ENCODE peak calls at places on chromosome 7, in six cellular contexts. R is fibroblast of lung, Q is cardiac fibroblast, D is left ventricle myocardium inferior, U is H9, L is breast epithelium. Z is an unnamed sample.

GRCh38 chr7:119964640-119965542 is 308.1 kb upstream of the KCND2 start:
- DNase-seq in Q (peak; percentile 70), D (no peak), R (peak; percentile 69), L (no peak), U (no peak), Z (no peak)

GRCh38 chr7:157149317-157149716 is 10.6 kb downstream of the UBE3C start:
- DNase-seq in D (no peak), U (no peak), Q (no peak), L (no peak), R (no peak), Z (no peak)

GRCh38 chr7:142375710-142376313 is 118.0 kb upstream of the PRSS58 start:
- DNase-seq in R (no peak), L (no peak), D (no peak), Q (no peak), U (peak; percentile 89), Z (no peak)

GRCh38 chr7:43431020-43431595 is 151.8 kb upstream of the STK17A start:
- DNase-seq in L (no peak), U (no peak), Q (peak; percentile 5), R (peak; percentile 55), D (no peak), Z (no peak)

GRCh38 chr7:46220066-46220630 is 299.1 kb upstream of the IGFBP3 start:
- DNase-seq in U (no peak), D (no peak), Q (no peak), L (peak; percentile 53), R (peak; percentile 51), Z (no peak)

GRCh38 chr7:128831994-128832879 is 2.0 kb downstream of the FLNC start:
- DNase-seq in D (peak; percentile 71), U (peak; percentile 78), R (peak; percentile 64), Q (peak; percentile 52), L (no peak), Z (no peak)

GRCh38 chr7:49773082-49773938 is at the start of gene VWC2:
- DNase-seq in R (no peak), Q (no peak), D (peak; percentile 52), L (no peak), U (peak; percentile 46), Z (no peak)

GRCh38 chr7:18684899-18685298 is 189.3 kb downstream of the HDAC9 start:
- DNase-seq in R (peak; percentile 58), D (no peak), U (no peak), Q (no peak), L (no peak), Z (no peak)

GRCh38 chr7:27203378-27203953 is 3.6 kb upstream of the HOXA13 start:
- DNase-seq in D (no peak), Q (no peak), R (no peak), L (no peak), U (no peak), Z (no peak)

GRCh38 chr7:27202018-27202740 is 2.3 kb upstream of the HOXA13 start:
- DNase-seq in L (peak; percentile 9), R (no peak), D (no peak), Q (no peak), U (no peak), Z (no peak)

GRCh38 chr7:27201231-27202017 is 1.5 kb upstream of the HOXA13 start:
- DNase-seq in D (no peak), L (no peak), R (no peak), U (peak; percentile 29), Q (no peak), Z (no peak)

GRCh38 chr7:27203964-27204594 is 4.2 kb upstream of the HOXA13 start:
- DNase-seq in L (no peak), R (no peak), D (no peak), U (no peak), Q (no peak), Z (no peak)

GRCh38 chr7:27202741-27203134 is 2.8 kb upstream of the HOXA13 start:
- DNase-seq in R (no peak), L (no peak), Q (no peak), D (no peak), U (no peak), Z (no peak)
- TF ChIP-seq CTCF in R (no peak), L (no peak), Q (no peak), D (no peak), U (no peak), Z (no peak)

GRCh38 chr7:44965441-44965903 is 13.3 kb downstream of the MYO1G start:
- DNase-seq in D (no peak), U (peak; percentile 17), L (no peak), Q (no peak), R (no peak), Z (no peak)

GRCh38 chr7:44965937-44966730 is 12.7 kb downstream of the MYO1G start:
- DNase-seq in Q (no peak), D (no peak), R (no peak), L (no peak), U (peak; percentile 21), Z (no peak)

GRCh38 chr7:44964384-44964830 is 14.4 kb downstream of the MYO1G start:
- DNase-seq in R (no peak), Q (no peak), D (no peak), L (no peak), U (peak; percentile 56), Z (no peak)

GRCh38 chr7:44963526-44964290 is 15.1 kb downstream of the MYO1G start:
- DNase-seq in U (peak; percentile 27), L (no peak), Q (no peak), D (no peak), R (no peak), Z (no peak)

DNA sequence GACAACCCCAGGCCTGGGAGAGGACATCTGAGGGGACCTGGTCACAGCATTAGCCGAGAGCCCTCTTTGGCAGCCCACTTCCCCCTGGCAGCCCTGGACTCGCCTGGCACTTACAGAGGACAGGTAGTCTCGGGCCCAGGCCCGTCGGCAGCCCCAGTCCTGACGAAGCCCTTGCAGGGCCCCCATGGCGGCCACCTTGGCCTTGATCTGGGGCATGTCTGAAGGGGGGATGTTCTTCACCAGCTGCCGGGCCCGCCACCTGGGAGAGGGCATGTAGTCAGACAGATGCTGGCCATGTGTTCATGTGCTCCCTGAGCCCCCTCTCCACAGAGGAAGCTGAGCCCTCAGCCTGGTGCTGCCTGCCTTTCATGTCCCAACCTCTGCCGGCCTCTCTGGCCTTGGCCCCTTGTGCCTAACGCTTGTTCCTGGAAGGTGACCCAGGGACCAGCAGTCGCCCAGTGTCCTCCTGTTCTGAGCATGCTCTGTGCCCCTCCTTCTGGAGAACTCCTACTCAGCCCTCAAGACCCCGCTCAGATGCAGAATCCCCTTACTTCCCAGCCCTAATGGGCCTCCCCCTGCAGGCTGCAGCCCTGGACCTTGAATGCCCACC is 13.9 kb downstream of the MYO1G start:
- DNase-seq in D (no peak), U (no peak), Q (no peak), R (no peak), L (no peak), Z (no peak)
- TF ChIP-seq CTCF in D (no peak), U (no peak), Q (no peak), R (no peak), L (no peak), Z (no peak)

GRCh38 chr7:158407581-158408331 is 179.9 kb downstream of the PTPRN2 start:
- DNase-seq in Q (peak; percentile 52), D (no peak), U (no peak), R (peak; percentile 17), L (no peak), Z (no peak)
- TF ChIP-seq CTCF in Q (no peak), D (peak; percentile 62), U (peak; percentile 75), R (peak; percentile 6), L (no peak), Z (peak; percentile 41)

GRCh38 chr7:116862234-116863167 is at the start of gene CAPZA2:
- DNase-seq in L (peak; percentile 85), D (peak; percentile 94), Q (peak; percentile 94), R (peak; percentile 85), U (peak; percentile 91), Z (peak; percentile 99)
- TF ChIP-seq CTCF in L (no peak), D (peak; percentile 67), Q (no peak), R (peak; percentile 18), U (peak; percentile 30), Z (peak; percentile 31)

GRCh38 chr7:2152646-2153045 is 80.1 kb downstream of the MAD1L1 start:
- DNase-seq in R (no peak), L (no peak), D (no peak), U (no peak), Q (no peak), Z (no peak)

GRCh38 chr7:2151801-2152612 is 80.7 kb downstream of the MAD1L1 start:
- DNase-seq in D (no peak), Q (no peak), U (no peak), R (no peak), L (no peak), Z (no peak)

GRCh38 chr7:2156756-2157472 is 75.8 kb downstream of the MAD1L1 start:
- DNase-seq in R (no peak), Q (no peak), U (no peak), L (no peak), D (peak; percentile 8), Z (no peak)

GRCh38 chr7:2154831-2155230 is 77.9 kb downstream of the MAD1L1 start:
- DNase-seq in L (no peak), Q (no peak), D (no peak), R (no peak), U (no peak), Z (no peak)

GRCh38 chr7:2154121-2154520 is 78.6 kb downstream of the MAD1L1 start:
- DNase-seq in L (no peak), Q (no peak), U (no peak), R (no peak), D (no peak), Z (no peak)
- TF ChIP-seq CTCF in L (no peak), Q (no peak), U (peak; percentile 30), R (no peak), D (no peak), Z (no peak)

GRCh38 chr7:15725036-15725435 is 38.6 kb upstream of the MEOX2 start:
- DNase-seq in U (no peak), L (no peak), Q (no peak), R (no peak), D (no peak), Z (no peak)

GRCh38 chr7:15723840-15724239 is 37.4 kb upstream of the MEOX2 start:
- DNase-seq in D (no peak), R (no peak), Q (no peak), U (no peak), L (no peak), Z (no peak)

DNA sequence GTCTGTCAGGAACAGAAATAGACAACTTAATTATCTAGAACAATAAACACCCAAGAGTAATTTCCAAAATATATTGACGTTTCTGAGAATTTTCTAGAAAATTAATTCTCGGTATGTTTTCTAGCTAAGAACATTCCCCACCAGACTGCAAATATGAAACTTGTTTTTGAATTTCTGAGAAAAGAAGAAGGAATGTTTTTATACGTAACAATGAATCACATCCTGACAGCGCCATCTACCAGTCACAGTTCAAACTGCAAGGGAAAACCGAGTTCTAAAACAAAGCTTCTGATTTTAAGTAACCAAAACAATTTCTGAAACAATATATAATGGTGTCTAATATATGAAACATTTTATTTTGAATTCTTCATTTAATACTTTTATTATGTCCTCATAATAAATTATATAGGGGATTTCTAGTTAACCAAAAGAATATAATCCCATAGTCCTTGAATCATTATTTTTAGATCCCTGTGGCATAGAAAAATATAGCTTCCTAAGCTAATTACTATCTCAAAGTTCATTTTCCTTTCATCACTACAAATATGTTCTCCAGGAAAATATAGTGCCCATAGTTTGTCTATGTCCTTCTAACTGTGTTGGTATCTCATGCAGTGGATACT is 34.5 kb upstream of the MEOX2 start:
- DNase-seq in R (peak; percentile 10), U (no peak), Q (peak; percentile 70), L (no peak), D (no peak), Z (no peak)
- TF ChIP-seq CTCF in R (peak; percentile 80), U (peak; percentile 91), Q (peak; percentile 77), L (peak; percentile 34), D (peak; percentile 83), Z (peak; percentile 72)